ENCODE peak calls at places on chromosome 17, in eight cellular contexts. C is thoracic aorta, K is cardiac muscle cell, J is esophagus squamous epithelium, U is fibroblast of lung, E is AG04450, O is HCT116, B is tibial nerve. M is an unnamed sample.

GRCh38 chr17:81870155-81870977 is 771 bp downstream of the ARHGDIA start:
- DNase-seq in C (no peak), K (peak), J (no peak), U (peak), E (no peak), O (no peak), B (no peak), M (peak)

GRCh38 chr17:71963341-71963740 is 157.5 kb upstream of the SOX9 start:
- DNase-seq in C (no peak), K (no peak), J (no peak), U (no peak), E (no peak), O (no peak), B (no peak), M (no peak)

GRCh38 chr17:40399185-40399584 is 18.5 kb downstream of the TOP2A start:
- DNase-seq in C (no peak), K (peak), J (no peak), U (peak), E (peak), O (peak), B (no peak), M (no peak)

GRCh38 chr17:75827291-75828050 is 16.7 kb downstream of the UNC13D start:
- DNase-seq in C (no peak), K (peak), J (no peak), U (peak), E (no peak), O (no peak), B (peak), M (peak)

GRCh38 chr17:9062399-9062902 is 41.1 kb downstream of the NTN1 start:
- DNase-seq in C (no peak), K (no peak), J (no peak), U (no peak), E (no peak), O (no peak), B (no peak), M (no peak)

GRCh38 chr17:55348749-55349354 is 72.8 kb downstream of the MMD start:
- DNase-seq in C (no peak), K (peak), J (no peak), U (peak), E (peak), O (peak), B (peak), M (no peak)

GRCh38 chr17:48615963-48616718 is 1.0 kb upstream of the HOXB8 start:
- DNase-seq in C (no peak), K (no peak), J (no peak), U (no peak), E (no peak), O (no peak), B (no peak), M (no peak)

GRCh38 chr17:61659437-61659836 is 68.4 kb upstream of the NACA2 start:
- DNase-seq in C (no peak), K (no peak), J (no peak), U (no peak), E (no peak), O (no peak), B (no peak), M (no peak)

GRCh38 chr17:37064166-37064565 is 115.4 kb downstream of the AATF start:
- DNase-seq in C (no peak), K (no peak), J (no peak), U (no peak), E (no peak), O (no peak), B (no peak), M (no peak)

GRCh38 chr17:45223541-45224528 is 2.1 kb downstream of the FMNL1 start:
- DNase-seq in C (no peak), K (no peak), J (no peak), U (no peak), E (no peak), O (no peak), B (no peak), M (peak)

GRCh38 chr17:82679586-82680465 is 18.7 kb downstream of the RAB40B start:
- DNase-seq in C (no peak), K (no peak), J (no peak), U (no peak), E (no peak), O (no peak), B (no peak), M (peak)

GRCh38 chr17:44775136-44775837 is 16.5 kb downstream of the ADAM11 start:
- DNase-seq in C (peak), K (peak), J (peak), U (peak), E (peak), O (peak), B (peak), M (peak)

GRCh38 chr17:82092094-82092586 is 5.9 kb downstream of the FASN start:
- DNase-seq in C (no peak), K (no peak), J (no peak), U (no peak), E (no peak), O (no peak), B (no peak), M (peak)

GRCh38 chr17:39605492-39606433 is 2.0 kb downstream of the NEUROD2 start:
- DNase-seq in C (no peak), K (no peak), J (no peak), U (peak), E (no peak), O (no peak), B (no peak), M (no peak)

GRCh38 chr17:58267347-58268324 is 13.1 kb downstream of the MPO start:
- DNase-seq in C (no peak), K (no peak), J (no peak), U (no peak), E (no peak), O (no peak), B (no peak), M (no peak)

GRCh38 chr17:43664096-43664495 is 2.4 kb upstream of the MEOX1 start:
- DNase-seq in C (no peak), K (no peak), J (no peak), U (no peak), E (no peak), O (no peak), B (no peak), M (no peak)

GRCh38 chr17:83200746-83201145 is 121.3 kb downstream of the METRNL start:
- DNase-seq in C (no peak), K (no peak), J (no peak), U (no peak), E (no peak), O (no peak), B (peak), M (peak)

DNA sequence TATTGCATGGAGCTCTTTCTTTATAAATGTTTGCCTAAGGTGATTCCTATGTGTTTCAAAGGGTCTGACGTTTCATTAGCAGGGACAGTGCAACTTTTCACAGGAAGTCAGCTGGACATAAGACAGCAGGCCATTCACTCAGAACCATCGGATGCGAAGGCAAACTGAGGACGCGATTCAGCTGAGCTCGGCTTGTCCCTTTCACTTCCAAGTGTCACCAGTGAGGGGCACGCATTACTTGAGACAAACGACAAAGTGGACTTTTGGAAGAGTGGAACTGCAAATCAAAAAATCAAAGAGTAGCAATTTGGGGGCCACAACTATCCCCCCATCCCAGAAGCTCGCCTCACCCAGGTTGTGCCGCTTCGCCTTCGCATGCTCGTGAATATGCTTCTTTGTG is 14.6 kb downstream of the USP22 start:
- DNase-seq in C (no peak), K (no peak), J (no peak), U (no peak), E (no peak), O (no peak), B (no peak), M (no peak)
- H3K27ac ChIP-seq in C (peak), K (peak), J (peak), U (peak), E (no peak), O (no peak), B (peak), M (no peak)

DNA sequence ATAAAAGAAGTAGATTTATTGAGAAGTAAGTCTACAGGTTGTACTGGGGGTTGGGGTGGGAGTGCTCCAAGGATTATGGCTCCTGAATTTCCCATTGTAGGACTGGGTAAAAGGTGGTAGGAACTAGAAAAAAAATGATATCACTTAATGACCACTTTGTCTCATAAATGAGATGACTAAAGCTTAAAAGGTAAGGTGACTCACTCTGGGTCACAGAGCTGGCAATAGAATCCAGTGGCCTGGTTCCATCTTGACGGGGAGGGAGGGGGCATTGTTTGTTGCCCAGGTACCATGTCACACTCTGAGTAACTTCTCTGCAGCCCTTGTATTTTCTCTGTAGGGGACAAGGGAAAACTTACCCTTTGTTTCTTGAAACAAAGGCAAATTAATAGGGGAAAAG is 126.1 kb downstream of the PITPNC1 start:
- DNase-seq in C (no peak), K (no peak), J (no peak), U (no peak), E (no peak), O (peak), B (no peak), M (no peak)
- TF ChIP-seq CTCF in C (no peak), K (no peak), J (no peak), U (no peak), E (no peak), O (no peak), B (no peak), M (no peak)

GRCh38 chr17:78272914-78273258 is 41.5 kb downstream of the TMEM235 start:
- DNase-seq in C (no peak), K (no peak), J (no peak), U (no peak), E (no peak), O (no peak), B (no peak), M (no peak)
- H3K4me3 ChIP-seq in C (no peak), K (no peak), J (peak), U (no peak), E (peak), O (no peak), B (no peak), M (no peak)

GRCh38 chr17:50817142-50817751 is 18.1 kb upstream of the WFIKKN2 start:
- DNase-seq in C (no peak), K (peak), J (no peak), U (peak), E (no peak), O (peak), B (no peak), M (peak)
- H3K27ac ChIP-seq in C (no peak), K (no peak), J (peak), U (no peak), E (no peak), O (peak), B (no peak), M (no peak)

GRCh38 chr17:64145460-64145750 is 15.5 kb upstream of the ERN1 start:
- DNase-seq in C (no peak), K (no peak), J (no peak), U (no peak), E (no peak), O (no peak), B (no peak), M (no peak)
- TF ChIP-seq CTCF in C (peak), K (peak), J (no peak), U (no peak), E (peak), O (no peak), B (no peak), M (no peak)